ENCODE peak calls at places on chromosomes 4 and X, in five cellular contexts. F is neuronal stem cell, C is H9, S is IMR-90, J is mesenchymal stem cell. Z is an unnamed sample.

GRCh38 chr4:74328501-74328900 is 20.2 kb downstream of the EPGN start:
- DNase-seq in F (no peak), C (no peak), S (peak), J (no peak), Z (no peak)

GRCh38 chr4:123643691-123644090 is 247.1 kb downstream of the SPRY1 start:
- DNase-seq in F (no peak), C (no peak), S (no peak), J (no peak), Z (no peak)

GRCh38 chr4:3218824-3219760 is 29.9 kb upstream of the MSANTD1 start:
- DNase-seq in F (no peak), C (no peak), S (no peak), J (no peak), Z (no peak)

GRCh38 chr4:107379054-107379869 is 340.8 kb downstream of the PAPSS1 start:
- DNase-seq in F (no peak), C (no peak), S (peak), J (peak), Z (no peak)

GRCh38 chrX:147180886-147181285 is 366.3 kb upstream of the CXorf51A start:
- DNase-seq in F (no peak), C (no peak), S (no peak), J (no peak), Z (no peak)

GRCh38 chr4:68391451-68391850 is 41.6 kb upstream of the YTHDC1 start:
- DNase-seq in F (no peak), C (no peak), S (no peak), J (no peak), Z (no peak)

GRCh38 chrX:7088968-7089615 is 58.4 kb upstream of the STS start:
- DNase-seq in F (no peak), C (peak), S (no peak), J (no peak), Z (no peak)

GRCh38 chr4:10180927-10181744 is 64.5 kb upstream of the WDR1 start:
- DNase-seq in F (no peak), C (no peak), S (peak), J (no peak), Z (no peak)

GRCh38 chr4:94365304-94365703 is 22.7 kb upstream of the HPGDS start:
- DNase-seq in F (no peak), C (no peak), S (peak), J (no peak), Z (no peak)

GRCh38 chr4:136763844-136764446 is 768.3 kb downstream of the PCDH18 start:
- DNase-seq in F (no peak), C (no peak), S (peak), J (peak), Z (no peak)

GRCh38 chrX:91081873-91082272 is 352.8 kb upstream of the PABPC5 start:
- DNase-seq in F (no peak), C (no peak), S (no peak), J (no peak), Z (no peak)

GRCh38 chrX:38225093-38225492 is 4.4 kb upstream of the SRPX start:
- DNase-seq in F (no peak), C (no peak), S (peak), J (peak), Z (no peak)

GRCh38 chrX:66914082-66914481 is 275.2 kb upstream of the EDA2R start:
- DNase-seq in F (no peak), C (peak), S (no peak), J (no peak), Z (no peak)

GRCh38 chrX:71296806-71297205 is 4.7 kb upstream of the ITGB1BP2 start:
- DNase-seq in F (no peak), C (no peak), S (no peak), J (no peak), Z (no peak)

GRCh38 chrX:2710041-2710471 is 19.0 kb downstream of the CD99 start:
- DNase-seq in F (no peak), C (no peak), S (peak), J (peak), Z (no peak)

GRCh38 chr4:37722000-37722638 is 35.9 kb upstream of the RELL1 start:
- DNase-seq in F (no peak), C (no peak), S (no peak), J (no peak), Z (no peak)

GRCh38 chrX:86016189-86016588 is 31.2 kb downstream of the CHM start:
- DNase-seq in F (no peak), C (peak), S (no peak), J (no peak), Z (no peak)

GRCh38 chr4:8472689-8473197 is 32.2 kb downstream of the TRMT44 start:
- DNase-seq in F (peak), C (no peak), S (peak), J (peak), Z (no peak)

GRCh38 chr4:113442821-113443220 is 318.7 kb downstream of the CAMK2D start:
- DNase-seq in F (no peak), C (no peak), S (no peak), J (no peak), Z (no peak)

GRCh38 chr4:3372933-3373465 is 68.8 kb upstream of the HGFAC start:
- DNase-seq in F (no peak), C (no peak), S (no peak), J (no peak), Z (no peak)

GRCh38 chrX:344371-344901 is 25.8 kb upstream of the GTPBP6 start:
- DNase-seq in F (no peak), C (no peak), S (no peak), J (no peak), Z (peak)

GRCh38 chr4:119290598-119290997 is 31.3 kb downstream of the FABP2 start:
- DNase-seq in F (no peak), C (no peak), S (no peak), J (no peak), Z (no peak)

GRCh38 chr4:153152453-153153338 is 51.5 kb upstream of the TRIM2 start:
- DNase-seq in F (peak), C (no peak), S (peak), J (peak), Z (no peak)
- H3K14ac ChIP-seq in F (no peak), C (peak), S (no peak), J (no peak), Z (no peak)

GRCh38 chr4:120869511-120870278 is 52.8 kb downstream of the PRDM5 start:
- DNase-seq in F (no peak), C (no peak), S (peak), J (peak), Z (no peak)

GRCh38 chr4:120870279-120870673 is 52.2 kb downstream of the PRDM5 start:
- DNase-seq in F (no peak), C (peak), S (no peak), J (no peak), Z (peak)

GRCh38 chr4:120862432-120862831 is 60.1 kb downstream of the PRDM5 start:
- DNase-seq in F (no peak), C (no peak), S (no peak), J (no peak), Z (no peak)

GRCh38 chr4:120865985-120866384 is 56.5 kb downstream of the PRDM5 start:
- DNase-seq in F (peak), C (peak), S (peak), J (no peak), Z (no peak)

DNA sequence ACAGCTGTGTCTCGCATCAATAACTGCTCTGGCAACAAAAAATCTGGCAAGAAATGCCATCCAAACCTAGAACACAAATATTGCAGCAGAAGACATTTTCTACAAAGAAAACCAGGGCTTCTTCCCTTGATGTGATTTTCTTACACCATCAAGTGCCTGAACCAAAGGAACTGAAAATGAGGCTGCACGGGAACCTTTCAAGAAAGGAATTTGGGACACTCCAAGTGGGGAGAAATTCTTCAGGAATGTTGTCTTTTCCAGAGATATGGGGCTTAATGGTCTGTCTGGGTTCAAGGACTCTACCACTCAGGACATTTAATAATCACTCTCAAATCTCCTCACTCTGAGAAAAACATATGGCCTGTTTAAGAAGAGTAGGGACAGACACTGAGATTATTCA is 57.6 kb downstream of the PRDM5 start:
- DNase-seq in F (no peak), C (no peak), S (no peak), J (no peak), Z (no peak)
- H3K14ac ChIP-seq in F (no peak), C (no peak), S (no peak), J (no peak), Z (no peak)

GRCh38 chr4:103197765-103198110 is 405 bp downstream of the CENPE start:
- DNase-seq in F (no peak), C (no peak), S (no peak), J (no peak), Z (no peak)

GRCh38 chr4:103201724-103202123 is 3.6 kb upstream of the CENPE start:
- DNase-seq in F (no peak), C (no peak), S (no peak), J (no peak), Z (no peak)

GRCh38 chr4:103201254-103201653 is 3.1 kb upstream of the CENPE start:
- DNase-seq in F (no peak), C (no peak), S (no peak), J (no peak), Z (no peak)

GRCh38 chr4:103199009-103199408 is 866 bp upstream of the CENPE start:
- DNase-seq in F (no peak), C (no peak), S (no peak), J (no peak), Z (no peak)

GRCh38 chr4:103198111-103198765 is at the start of gene CENPE:
- DNase-seq in F (peak), C (peak), S (peak), J (peak), Z (peak)
- H3K14ac ChIP-seq in F (no peak), C (peak), S (peak), J (no peak), Z (no peak)

DNA sequence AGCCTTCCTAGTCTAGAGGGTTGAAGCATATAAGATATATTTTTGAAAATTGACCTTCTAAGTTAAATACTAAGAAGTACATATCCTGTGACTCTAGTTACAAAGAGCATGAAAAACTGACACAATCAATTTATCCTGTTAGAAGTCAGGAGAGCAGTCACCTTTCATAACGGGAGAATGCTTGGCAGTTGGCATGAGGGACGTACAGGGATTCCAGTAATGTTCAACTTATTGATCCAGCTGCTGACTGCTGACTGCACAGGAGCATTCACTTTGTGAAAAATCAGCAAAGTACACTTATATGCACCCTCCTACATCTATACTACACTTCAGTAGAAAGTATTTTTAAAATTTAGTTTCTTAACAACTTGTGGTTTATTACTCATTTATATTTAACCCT is 4.2 kb downstream of the ADAMTS3 start:
- DNase-seq in F (no peak), C (no peak), S (no peak), J (no peak), Z (no peak)
- H3K14ac ChIP-seq in F (no peak), C (no peak), S (no peak), J (no peak), Z (no peak)

GRCh38 chr4:128538111-128538882 is 250.7 kb upstream of the PGRMC2 start:
- DNase-seq in F (no peak), C (no peak), S (no peak), J (no peak), Z (no peak)
- H3K14ac ChIP-seq in F (no peak), C (no peak), S (no peak), J (no peak), Z (no peak)

GRCh38 chr4:166366012-166366411 is 493.0 kb downstream of the TLL1 start:
- DNase-seq in F (no peak), C (no peak), S (no peak), J (no peak), Z (no peak)

GRCh38 chr4:166363198-166363597 is 490.2 kb downstream of the TLL1 start:
- DNase-seq in F (no peak), C (no peak), S (no peak), J (no peak), Z (no peak)
- H3K14ac ChIP-seq in F (no peak), C (no peak), S (no peak), J (no peak), Z (no peak)

Z was measured in H1.